ENCODE peak calls at places on chromosomes 3 and 15, in seven cellular contexts. B is SK-N-SH, Q is right atrium auricular region, T is fibroblast of lung, S is caudate nucleus, V is A549, N is HCT116. M is an unnamed sample.
A peak's percentile ranks its signal among the peaks of the same experiment; 100 is the strongest.

GRCh38 chr3:37892917-37893595 is 31.4 kb downstream of the CTDSPL start:
- DNase-seq in T (peak; percentile 53), S (no peak), Q (peak; percentile 81), B (peak; percentile 8), V (no peak), N (no peak), M (no peak)

GRCh38 chr3:128274837-128275236 is 121.6 kb downstream of the EEFSEC start:
- DNase-seq in V (no peak), Q (no peak), B (no peak), T (peak; percentile 83), N (no peak), S (no peak), M (peak; percentile 43)

GRCh38 chr3:115698851-115699535 is 75.7 kb downstream of the GAP43 start:
- DNase-seq in V (no peak), S (peak; percentile 23), T (no peak), Q (no peak), B (peak; percentile 28), N (no peak), M (no peak)

GRCh38 chr15:83747050-83747717 is 93.3 kb downstream of the ADAMTSL3 start:
- DNase-seq in S (no peak), N (peak; percentile 3), Q (peak; percentile 71), V (no peak), B (no peak), T (peak; percentile 75), M (no peak)

GRCh38 chr3:127071597-127072001 is 88.7 kb downstream of the PLXNA1 start:
- DNase-seq in Q (no peak), N (no peak), V (no peak), B (no peak), S (no peak), T (no peak), M (no peak)

GRCh38 chr3:109920749-109921148 is 583.4 kb upstream of the DPPA4 start:
- DNase-seq in Q (no peak), T (no peak), B (no peak), S (no peak), N (no peak), V (no peak), M (no peak)

GRCh38 chr3:146598486-146598885 is 6.7 kb downstream of the PLSCR5 start:
- DNase-seq in N (no peak), V (no peak), T (no peak), S (no peak), Q (no peak), B (no peak), M (peak; percentile 26)

GRCh38 chr3:15329058-15330005 is 3.1 kb downstream of the SH3BP5 start:
- DNase-seq in B (peak; percentile 30), S (no peak), T (no peak), V (no peak), N (no peak), Q (no peak), M (no peak)

GRCh38 chr15:78454992-78455391 is 17.0 kb downstream of the IREB2 start:
- DNase-seq in B (no peak), T (no peak), S (no peak), N (no peak), Q (no peak), V (no peak), M (no peak)

DNA sequence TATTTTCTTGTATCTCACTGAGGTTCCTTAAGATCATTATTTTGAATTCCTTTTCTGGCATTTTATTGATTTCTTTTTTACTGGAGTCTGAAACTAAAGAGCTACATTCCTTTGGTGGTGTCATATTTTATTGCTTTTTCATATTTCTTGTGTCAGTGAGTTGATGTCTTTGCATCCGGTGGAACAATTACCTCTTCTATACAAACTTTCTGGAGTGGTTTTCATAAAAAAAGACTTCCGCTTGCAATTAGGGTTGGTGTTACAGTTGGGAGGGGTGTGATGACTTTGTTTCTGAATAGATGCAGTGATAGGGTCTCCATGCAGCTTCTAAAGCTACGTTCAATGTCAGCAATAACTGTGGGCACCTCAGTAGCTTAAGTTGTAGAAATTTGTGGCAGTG is 181.7 kb downstream of the LPP start:
- DNase-seq in Q (no peak), B (no peak), N (no peak), S (no peak), V (no peak), T (no peak), M (no peak)
- H3K27ac ChIP-seq in Q (no peak overlapping the region), B (no peak overlapping the region), N (no peak overlapping the region), S (no peak overlapping the region), V (no peak overlapping the region), T (no peak overlapping the region), M (no peak overlapping the region)

DNA sequence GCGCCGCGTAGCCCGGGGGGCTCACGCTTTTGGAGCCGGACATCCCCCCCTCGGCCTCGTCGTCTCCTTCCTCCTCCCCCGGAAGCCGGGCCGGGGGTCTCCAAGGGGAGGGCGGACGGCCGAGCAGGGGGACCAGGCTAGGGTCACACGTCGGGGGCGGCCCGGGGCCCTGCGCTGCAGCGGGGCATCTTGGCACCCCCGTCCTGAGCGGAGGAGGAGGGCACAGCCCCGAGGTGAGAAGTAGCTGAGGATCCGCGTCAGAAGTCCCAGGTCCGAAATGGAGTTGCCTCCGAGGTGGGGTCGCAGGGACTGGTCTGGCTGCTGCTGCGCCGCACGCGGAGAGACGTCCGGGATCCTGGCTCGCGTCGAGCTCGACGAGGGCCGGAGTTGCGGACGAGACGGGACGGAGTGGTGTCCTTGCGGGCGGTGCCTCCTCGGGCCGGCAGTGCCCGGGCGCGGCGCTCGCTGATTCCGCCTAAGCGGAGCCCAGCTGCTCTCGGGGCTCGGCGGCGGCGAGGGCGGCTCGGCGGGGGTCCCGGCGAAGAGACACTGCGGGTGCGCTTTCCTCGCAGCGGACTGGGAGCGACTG is at the start of gene ADCY5:
- DNase-seq in B (peak; percentile 75), V (no peak), N (no peak), Q (no peak), T (no peak), S (no peak), M (no peak)
- H3K27ac ChIP-seq in B (no peak within 1 kb of the TSS), V (peak within 1 kb of the TSS; percentile 84), N (peak within 1 kb of the TSS; percentile 13), Q (peak within 1 kb of the TSS; percentile 93), T (no peak within 1 kb of the TSS), S (peak within 1 kb of the TSS; percentile 94), M (no peak within 1 kb of the TSS)

GRCh38 chr15:63136742-63137141 is 15.1 kb downstream of the LACTB start:
- DNase-seq in T (no peak), N (no peak), V (no peak), B (no peak), S (no peak), Q (no peak), M (no peak)

GRCh38 chr15:63135804-63136203 is 14.1 kb downstream of the LACTB start:
- DNase-seq in Q (no peak), B (no peak), S (no peak), V (no peak), N (no peak), T (peak; percentile 90), M (peak; percentile 71)

GRCh38 chr15:63134245-63134644 is 12.6 kb downstream of the LACTB start:
- DNase-seq in T (no peak), B (no peak), Q (no peak), V (no peak), N (no peak), S (no peak), M (no peak)

GRCh38 chr15:63133786-63134185 is 12.1 kb downstream of the LACTB start:
- DNase-seq in S (no peak), B (no peak), Q (no peak), V (no peak), T (peak; percentile 79), N (no peak), M (no peak)

GRCh38 chr15:63135281-63135680 is 13.6 kb downstream of the LACTB start:
- DNase-seq in Q (no peak), N (no peak), S (no peak), B (no peak), T (peak; percentile 73), V (no peak), M (no peak)
- H3K27ac ChIP-seq in Q (no peak overlapping the region), N (no peak overlapping the region), S (no peak overlapping the region), B (peak overlapping the region; percentile 20), T (peak overlapping the region; percentile 88), V (peak overlapping the region; percentile 71), M (peak overlapping the region; percentile 93)

DNA sequence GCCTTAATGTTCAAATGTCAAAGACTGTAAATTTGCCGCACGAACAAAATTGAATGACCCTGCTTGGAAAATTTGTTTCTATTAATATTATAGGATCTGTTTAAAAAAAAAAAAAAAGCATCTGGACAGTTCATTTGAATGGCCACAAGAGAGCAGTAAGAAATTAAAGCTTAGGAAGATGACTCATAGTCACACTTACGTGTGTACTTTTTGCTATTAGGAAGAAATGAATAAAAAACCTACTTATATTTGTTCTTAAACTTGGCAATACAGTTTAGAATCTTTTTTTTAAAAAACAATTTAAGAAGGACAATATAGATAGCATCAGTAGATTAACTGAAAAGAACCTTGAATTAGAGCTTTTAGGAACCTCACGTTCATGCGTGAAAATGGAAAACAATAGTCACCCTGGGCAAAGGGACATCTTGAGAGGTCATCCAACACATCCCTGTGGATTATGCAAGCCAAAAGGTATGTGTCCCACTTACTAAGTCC is 621.8 kb downstream of the MECOM start:
- DNase-seq in N (peak; percentile 19), V (peak; percentile 15), S (no peak), T (peak; percentile 84), Q (no peak), B (peak; percentile 3), M (no peak)
- H3K27ac ChIP-seq in N (no peak overlapping the region), V (no peak overlapping the region), S (no peak overlapping the region), T (no peak overlapping the region), Q (no peak overlapping the region), B (no peak overlapping the region), M (peak overlapping the region; percentile 12)

GRCh38 chr15:66985653-66986052 is 79.7 kb upstream of the SMAD3 start:
- DNase-seq in T (no peak), N (no peak), V (no peak), S (no peak), B (no peak), Q (no peak), M (no peak)

GRCh38 chr15:66982250-66982649 is 83.2 kb upstream of the SMAD3 start:
- DNase-seq in V (no peak), T (no peak), B (no peak), N (no peak), S (no peak), Q (no peak), M (no peak)

GRCh38 chr15:66986951-66987350 is 78.5 kb upstream of the SMAD3 start:
- DNase-seq in N (no peak), Q (no peak), V (no peak), S (peak; percentile 13), B (no peak), T (no peak), M (no peak)

GRCh38 chr15:66981746-66982145 is 83.7 kb upstream of the SMAD3 start:
- DNase-seq in B (no peak), N (no peak), T (no peak), Q (no peak), V (no peak), S (no peak), M (no peak)

GRCh38 chr15:66982816-66983215 is 82.6 kb upstream of the SMAD3 start:
- DNase-seq in S (no peak), N (no peak), Q (no peak), V (no peak), T (no peak), B (no peak), M (no peak)
- H3K27ac ChIP-seq in S (no peak overlapping the region), N (no peak overlapping the region), Q (no peak overlapping the region), V (no peak overlapping the region), T (no peak overlapping the region), B (no peak overlapping the region), M (no peak overlapping the region)

M was measured in epithelial cell of prostate.